ENCODE peak calls at places on chromosomes 6 and 20, in four cellular contexts. H is fibroblast of lung, F is K562, W is mammary epithelial cell. R is an unnamed sample. For H3K4me1, the result is how much of the 10 kb centered on the place peaks cover.

GRCh38 chr20:8709627-8710026 is 359.3 kb upstream of the PLCB4 start:
- DNase-seq in H (peak), F (no peak), W (no peak), R (no peak)

GRCh38 chr6:73747293-73747692 is 51.3 kb downstream of the CD109 start:
- DNase-seq in H (no peak), F (no peak), W (no peak), R (no peak)

GRCh38 chr20:10619427-10619826 is 54.4 kb downstream of the JAG1 start:
- DNase-seq in H (peak), F (no peak), W (peak), R (no peak)

GRCh38 chr6:13517116-13517515 is 29.7 kb upstream of the GFOD1 start:
- DNase-seq in H (peak), F (no peak), W (peak), R (peak)

GRCh38 chr6:149979293-149979692 is 15.6 kb downstream of the ULBP1 start:
- DNase-seq in H (no peak), F (no peak), W (no peak), R (no peak)

GRCh38 chr20:32208499-32209154 is 947 bp downstream of the POFUT1 start:
- DNase-seq in H (no peak), F (no peak), W (no peak), R (no peak)

GRCh38 chr6:131999545-132000146 is 48.5 kb upstream of the CCN2 start:
- DNase-seq in H (no peak), F (no peak), W (no peak), R (no peak)

GRCh38 chr20:52190437-52191131 is 995 bp downstream of the ZFP64 start:
- DNase-seq in H (peak), F (peak), W (peak), R (peak)

GRCh38 chr6:159695984-159696383 is 2.9 kb upstream of the SOD2 start:
- DNase-seq in H (peak), F (no peak), W (no peak), R (no peak)

GRCh38 chr6:119109654-119110325 is 31.3 kb upstream of the FAM184A start:
- DNase-seq in H (no peak), F (no peak), W (no peak), R (no peak)

GRCh38 chr6:125101656-125102055 is 51.9 kb upstream of the TPD52L1 start:
- DNase-seq in H (peak), F (no peak), W (no peak), R (no peak)

GRCh38 chr6:163630575-163630974 is 216.1 kb downstream of the QKI start:
- DNase-seq in H (no peak), F (no peak), W (no peak), R (no peak)

GRCh38 chr20:35490736-35491181 is 35.4 kb downstream of the CEP250 start:
- DNase-seq in H (no peak), F (no peak), W (no peak), R (no peak)

GRCh38 chr20:9072741-9073310 is 3.9 kb downstream of the PLCB4 start:
- DNase-seq in H (no peak), F (no peak), W (no peak), R (no peak)

GRCh38 chr6:71383891-71384489 is 95.4 kb downstream of the OGFRL1 start:
- DNase-seq in H (peak), F (peak), W (no peak), R (peak)

GRCh38 chr6:5606546-5606945 is 345.2 kb downstream of the FARS2 start:
- DNase-seq in H (peak), F (no peak), W (no peak), R (no peak)

GRCh38 chr6:128068110-128068460 is 167.2 kb upstream of the THEMIS start:
- DNase-seq in H (no peak), F (no peak), W (no peak), R (no peak)

GRCh38 chr6:111483736-111484654 is 977 bp upstream of the REV3L start:
- DNase-seq in H (peak), F (peak), W (peak), R (peak)

GRCh38 chr6:12890171-12890790 is 173.7 kb downstream of the PHACTR1 start:
- DNase-seq in H (no peak), F (peak), W (no peak), R (peak)

GRCh38 chr6:79193971-79194370 is 40.5 kb downstream of the HMGN3 start:
- DNase-seq in H (no peak), F (no peak), W (no peak), R (no peak)

GRCh38 chr6:5751525-5752252 is 255.0 kb downstream of the NRN1 start:
- DNase-seq in H (peak), F (no peak), W (no peak), R (no peak)

GRCh38 chr20:3674995-3675900 is 6.6 kb downstream of the ADAM33 start:
- DNase-seq in H (no peak), F (no peak), W (no peak), R (no peak)

GRCh38 chr6:146770965-146771735 is 172.4 kb downstream of the ADGB start:
- DNase-seq in H (no peak), F (peak), W (no peak), R (no peak)

GRCh38 chr20:61527626-61528025 is 275.6 kb downstream of the CDH4 start:
- DNase-seq in H (no peak), F (no peak), W (no peak), R (no peak)

GRCh38 chr6:43749461-43749860 is 20.6 kb upstream of the VEGFA start:
- DNase-seq in H (no peak), F (no peak), W (no peak), R (no peak)

GRCh38 chr20:61801857-61802442 is 263.7 kb downstream of the TAF4 start:
- DNase-seq in H (no peak), F (no peak), W (no peak), R (no peak)

GRCh38 chr6:21915707-21916399 is 322.3 kb downstream of the SOX4 start:
- DNase-seq in H (peak), F (no peak), W (peak), R (no peak)

GRCh38 chr6:153092082-153093013 is 38.7 kb downstream of the RGS17 start:
- DNase-seq in H (peak), F (no peak), W (peak), R (peak)

GRCh38 chr6:153101461-153101860 is 29.6 kb downstream of the RGS17 start:
- DNase-seq in H (no peak), F (no peak), W (no peak), R (no peak)

GRCh38 chr6:153099636-153100035 is 31.4 kb downstream of the RGS17 start:
- DNase-seq in H (no peak), F (no peak), W (no peak), R (no peak)

GRCh38 chr6:153096792-153097191 is 34.3 kb downstream of the RGS17 start:
- DNase-seq in H (no peak), F (no peak), W (peak), R (no peak)

DNA sequence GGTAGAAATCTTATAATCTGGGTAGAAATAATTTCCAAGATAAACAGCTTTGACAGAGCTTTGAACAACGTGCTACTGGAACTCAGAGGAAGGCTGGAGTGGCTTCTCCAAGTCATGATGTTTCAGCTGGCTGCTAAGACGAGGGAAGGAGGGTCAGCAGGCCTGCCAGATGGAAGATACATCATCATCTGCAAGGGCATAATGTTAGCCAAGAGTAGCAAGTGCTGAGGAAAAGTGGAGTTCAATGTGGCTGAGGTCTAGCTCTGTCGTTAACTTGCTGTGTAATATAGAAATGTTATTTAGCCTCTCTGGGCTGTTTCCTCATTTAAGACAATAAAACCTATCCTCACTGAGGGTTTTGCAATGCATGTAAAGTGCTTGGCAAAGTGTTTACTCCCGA is 35.1 kb downstream of the RGS17 start:
- DNase-seq in H (peak), F (no peak), W (no peak), R (no peak)
- H3K4me1 ChIP-seq in H (under half), F (under half), W (under half), R (under half)

DNA sequence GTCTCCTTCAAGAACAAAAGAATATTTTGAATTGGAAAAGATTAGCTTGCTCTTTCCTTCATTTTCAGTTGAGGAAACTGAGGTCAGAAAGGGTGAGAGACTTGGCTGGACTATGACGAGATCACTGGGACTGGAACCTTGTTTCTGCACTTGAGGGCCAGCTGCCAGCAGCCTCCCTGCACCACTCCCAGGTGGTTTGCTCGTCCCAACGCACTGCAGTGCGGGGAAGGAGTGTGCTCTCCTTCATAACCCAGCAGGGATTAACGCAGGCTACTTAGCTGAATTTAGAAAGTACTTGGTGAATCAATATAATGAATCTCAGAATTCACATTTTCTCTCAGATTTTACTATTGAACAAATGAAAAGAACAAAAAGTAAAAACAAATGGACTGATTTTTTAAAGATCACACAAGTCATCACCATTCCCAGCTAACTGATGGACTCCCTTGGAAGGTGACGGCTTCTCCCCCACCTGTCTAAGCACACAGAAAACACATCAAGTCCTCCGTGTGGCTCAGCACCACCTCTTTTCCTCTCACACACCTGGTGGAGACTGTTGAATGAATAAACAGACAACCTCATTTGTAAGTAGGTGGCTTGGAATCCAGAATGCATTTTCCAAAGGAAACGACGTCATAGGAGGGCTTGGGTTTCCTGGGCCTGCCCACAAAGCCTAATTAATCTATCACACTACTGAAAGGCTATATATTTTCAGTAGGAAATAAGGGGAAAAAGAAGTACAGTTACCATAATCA is 120.9 kb downstream of the QRSL1 start:
- DNase-seq in H (no peak), F (no peak), W (peak), R (no peak)
- TF ChIP-seq CTCF in H (no peak), F (no peak), W (no peak), R (no peak)

DNA sequence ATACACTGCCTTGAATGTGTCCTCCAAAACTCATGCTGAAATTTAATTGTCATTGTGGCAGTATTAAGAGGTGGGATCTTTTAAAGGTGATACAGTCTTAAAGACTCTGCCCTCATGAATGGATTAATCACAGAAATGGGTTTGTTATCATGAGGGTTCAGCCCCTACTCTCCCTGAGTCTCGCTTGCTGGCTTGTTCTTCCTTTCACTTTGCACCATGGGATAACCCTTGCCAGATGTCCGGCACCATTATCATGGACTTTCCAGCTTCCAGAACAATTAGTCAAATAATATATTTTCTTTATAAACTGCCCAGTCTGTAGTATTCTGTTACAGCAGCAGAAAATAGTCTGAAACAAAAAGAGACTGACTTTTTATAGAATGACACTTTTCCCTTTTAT is 67.9 kb upstream of the TENT5A start:
- DNase-seq in H (no peak), F (no peak), W (no peak), R (no peak)
- H3K4me2 ChIP-seq in H (no peak), F (no peak), W (no peak), R (no peak)

GRCh38 chr20:1652104-1652503 is 5.5 kb downstream of the SIRPG start:
- DNase-seq in H (no peak), F (no peak), W (no peak), R (no peak)
- H3K4me1 ChIP-seq in H (under half), F (under half), W (under half), R (under half)

GRCh38 chr6:161743526-161744196 is 469.8 kb upstream of the AGPAT4 start:
- DNase-seq in H (no peak), F (no peak), W (no peak), R (no peak)
- TF ChIP-seq CTCF in H (no peak), F (no peak), W (no peak), R (no peak)

R was measured in PC-9.